ENCODE peak calls at places on chromosomes 4 and X, in five cellular contexts. One of them, this sample, is unnamed.

GRCh38 chr4:117137143-117137542 is 51.8 kb upstream of the TRAM1L1 start:
- DNase-seq in GM13977: no peak
- DNase-seq in SK-N-SH: no peak
- DNase-seq in GM10248: no peak
- DNase-seq in stomach: no peak
- DNase-seq in this sample: no peak

GRCh38 chr4:150415213-150415612 is 166.7 kb upstream of the MAB21L2 start:
- DNase-seq in stomach: no peak
- DNase-seq in GM10248: no peak
- DNase-seq in GM13977: no peak
- DNase-seq in SK-N-SH: no peak
- DNase-seq in this sample: no peak

GRCh38 chr4:87589531-87589930 is 18.8 kb upstream of the DSPP start:
- DNase-seq in GM10248: no peak
- DNase-seq in GM13977: no peak
- DNase-seq in SK-N-SH: no peak
- DNase-seq in stomach: no peak
- DNase-seq in this sample: no peak

GRCh38 chr4:100517864-100518341 is at the start of gene EMCN:
- DNase-seq in stomach: no peak
- DNase-seq in SK-N-SH: no peak
- DNase-seq in GM13977: no peak
- DNase-seq in GM10248: no peak
- DNase-seq in this sample: no peak

GRCh38 chr4:40334591-40335507 is at the start of gene CHRNA9:
- DNase-seq in GM10248: no peak
- DNase-seq in GM13977: no peak
- DNase-seq in SK-N-SH: no peak
- DNase-seq in stomach: no peak
- DNase-seq in this sample: no peak

GRCh38 chr4:54526560-54526959 is 131.2 kb upstream of the KIT start:
- DNase-seq in SK-N-SH: no peak
- DNase-seq in GM10248: no peak
- DNase-seq in GM13977: no peak
- DNase-seq in stomach: no peak
- DNase-seq in this sample: no peak

GRCh38 chrX:154991039-154991438 is 31.5 kb downstream of the F8 start:
- DNase-seq in GM13977: no peak
- DNase-seq in SK-N-SH: no peak
- DNase-seq in GM10248: peak
- DNase-seq in stomach: no peak
- DNase-seq in this sample: peak

GRCh38 chr4:4640692-4641091 is 98.8 kb upstream of the STX18 start:
- DNase-seq in GM13977: no peak
- DNase-seq in SK-N-SH: peak
- DNase-seq in GM10248: no peak
- DNase-seq in stomach: no peak
- DNase-seq in this sample: no peak

GRCh38 chr4:72312032-72312650 is 256.9 kb downstream of the ADAMTS3 start:
- DNase-seq in stomach: peak
- DNase-seq in SK-N-SH: no peak
- DNase-seq in GM10248: no peak
- DNase-seq in GM13977: no peak
- DNase-seq in this sample: no peak

DNA sequence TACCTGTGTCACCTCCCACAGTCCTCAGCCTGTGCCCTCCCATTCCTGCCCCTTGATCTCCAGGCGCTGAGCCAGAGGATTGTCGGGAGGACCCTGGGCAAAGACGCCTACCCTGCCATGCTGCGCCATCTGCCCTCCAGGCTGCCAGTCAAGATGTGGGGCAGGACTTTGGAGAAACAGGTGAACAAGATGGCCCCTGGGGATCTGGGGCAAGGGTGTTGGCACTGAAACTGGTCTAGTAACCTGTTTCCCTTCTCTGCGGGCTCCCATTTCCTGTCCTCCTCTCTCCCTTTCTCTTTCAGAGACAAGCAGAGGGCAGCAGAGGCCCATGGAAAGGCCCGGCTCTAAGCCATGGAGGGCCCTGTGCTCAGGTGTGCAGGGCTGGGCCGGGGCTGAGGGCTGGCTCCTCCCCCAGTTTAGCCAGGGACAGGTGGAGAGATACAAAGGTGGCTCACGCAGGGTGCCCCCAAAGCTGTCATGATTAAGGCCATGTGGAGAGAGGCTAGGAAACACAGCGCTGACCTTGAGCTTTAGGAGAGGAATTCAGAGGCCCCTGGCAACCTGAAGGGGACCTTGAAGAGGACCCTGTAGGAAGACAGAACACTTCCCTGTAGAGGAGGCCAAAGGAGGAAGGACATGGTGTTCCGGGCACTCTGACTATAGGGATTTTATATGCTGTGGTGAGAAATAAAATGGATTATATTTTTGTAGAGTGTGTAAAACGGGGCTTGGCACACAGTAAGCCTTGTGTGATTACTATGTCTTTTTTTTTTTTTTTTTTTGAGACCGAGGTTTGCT is at the start of gene GLOD5:
- DNase-seq in GM13977: no peak
- DNase-seq in SK-N-SH: peak
- DNase-seq in stomach: peak
- DNase-seq in GM10248: no peak
- DNase-seq in this sample: peak
- TF ChIP-seq CTCF in GM13977: peak
- TF ChIP-seq CTCF in SK-N-SH: peak
- TF ChIP-seq CTCF in stomach: no peak
- TF ChIP-seq CTCF in GM10248: no peak
- TF ChIP-seq CTCF in this sample: no peak

GRCh38 chr4:184825394-184826314 is at the start of gene ACSL1:
- DNase-seq in GM13977: peak
- DNase-seq in stomach: peak
- DNase-seq in SK-N-SH: peak
- DNase-seq in GM10248: peak
- DNase-seq in this sample: peak
- TF ChIP-seq CTCF in GM13977: no peak
- TF ChIP-seq CTCF in stomach: no peak
- TF ChIP-seq CTCF in SK-N-SH: no peak
- TF ChIP-seq CTCF in GM10248: peak
- TF ChIP-seq CTCF in this sample: no peak

DNA sequence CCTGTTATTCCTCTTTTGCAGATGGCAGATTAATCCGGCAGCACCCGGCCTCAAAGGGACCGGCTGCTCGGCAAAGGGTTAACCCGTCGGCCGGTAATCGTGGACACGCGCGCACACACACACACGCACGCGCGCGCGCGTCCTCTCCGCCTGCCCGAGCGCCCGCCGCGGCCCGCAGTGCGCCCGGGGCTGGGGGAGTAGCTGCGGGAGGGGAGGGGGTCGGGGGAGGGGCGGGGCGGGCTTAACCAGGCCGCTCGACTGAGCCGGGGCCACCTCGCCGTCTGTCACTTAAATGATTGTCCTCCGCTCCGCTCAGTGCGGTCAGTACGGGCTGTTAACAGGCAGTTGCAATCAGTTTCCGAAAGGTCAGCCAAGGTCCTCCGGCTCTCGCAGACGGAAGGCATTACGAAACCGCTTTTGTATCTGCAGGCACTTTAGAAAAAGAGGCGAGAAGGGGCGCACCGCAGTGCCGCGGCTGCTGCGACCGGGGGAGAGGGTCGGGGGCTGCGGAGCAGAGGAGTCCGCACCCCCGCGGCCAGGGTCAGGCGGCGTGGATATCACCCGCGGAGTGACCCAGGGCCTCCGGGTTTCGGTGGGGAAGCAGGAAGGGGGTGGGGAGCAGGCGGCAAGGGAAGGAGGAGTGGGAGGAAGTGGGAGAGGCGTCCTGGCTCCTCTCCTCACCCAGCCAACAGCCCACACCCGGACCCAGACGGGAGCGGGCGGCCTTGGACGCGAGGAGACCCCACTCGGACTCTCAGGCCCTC is 57.3 kb upstream of the BCOR start:
- DNase-seq in GM10248: peak
- DNase-seq in stomach: peak
- DNase-seq in SK-N-SH: peak
- DNase-seq in GM13977: peak
- DNase-seq in this sample: no peak
- TF ChIP-seq CTCF in GM10248: no peak
- TF ChIP-seq CTCF in stomach: no peak
- TF ChIP-seq CTCF in SK-N-SH: no peak
- TF ChIP-seq CTCF in GM13977: no peak
- TF ChIP-seq CTCF in this sample: no peak

GRCh38 chrX:124226129-124226528 is 106.3 kb upstream of the TEX13D start:
- DNase-seq in GM10248: no peak
- DNase-seq in stomach: no peak
- DNase-seq in SK-N-SH: no peak
- DNase-seq in GM13977: no peak
- DNase-seq in this sample: peak
- TF ChIP-seq CTCF in GM10248: no peak
- TF ChIP-seq CTCF in stomach: no peak
- TF ChIP-seq CTCF in SK-N-SH: no peak
- TF ChIP-seq CTCF in GM13977: no peak
- TF ChIP-seq CTCF in this sample: no peak

GRCh38 chr4:97990409-97990808 is 152.9 kb downstream of the STPG2 start:
- DNase-seq in GM13977: no peak
- DNase-seq in stomach: no peak
- DNase-seq in SK-N-SH: no peak
- DNase-seq in GM10248: no peak
- DNase-seq in this sample: no peak

GRCh38 chr4:97987019-97987648 is 156.1 kb downstream of the STPG2 start:
- DNase-seq in stomach: no peak
- DNase-seq in GM13977: peak
- DNase-seq in GM10248: peak
- DNase-seq in SK-N-SH: peak
- DNase-seq in this sample: no peak

GRCh38 chr4:97978791-97979488 is 164.3 kb downstream of the STPG2 start:
- DNase-seq in GM10248: no peak
- DNase-seq in stomach: no peak
- DNase-seq in SK-N-SH: no peak
- DNase-seq in GM13977: no peak
- DNase-seq in this sample: no peak

DNA sequence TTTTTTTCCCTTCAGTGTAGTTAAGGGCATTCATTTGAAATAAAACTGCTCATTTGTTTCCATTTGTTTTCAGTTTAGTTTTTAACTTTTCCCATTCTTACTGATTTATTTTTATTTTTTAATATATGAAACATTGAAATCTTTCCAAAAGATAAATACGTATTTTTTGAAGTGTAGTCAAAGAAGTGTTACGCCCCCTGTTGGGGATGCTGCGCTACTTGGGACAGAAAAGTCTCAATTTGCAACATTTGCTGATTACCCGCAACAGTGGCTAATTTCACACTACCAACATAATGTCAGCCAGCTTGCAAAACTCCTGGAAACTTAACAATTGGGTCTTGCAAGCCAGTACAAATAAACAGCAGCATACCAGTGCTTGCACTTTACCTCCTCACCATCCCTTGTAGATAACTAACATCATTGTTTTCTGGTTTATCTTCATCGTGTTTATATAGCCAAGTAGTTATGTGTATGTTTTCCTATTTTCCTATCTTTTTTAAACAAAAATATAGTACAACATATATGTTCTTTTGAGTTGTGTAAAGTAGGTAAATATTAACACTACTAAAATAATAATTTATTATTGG is 158.6 kb downstream of the STPG2 start:
- DNase-seq in SK-N-SH: no peak
- DNase-seq in GM13977: no peak
- DNase-seq in stomach: no peak
- DNase-seq in GM10248: no peak
- DNase-seq in this sample: peak
- TF ChIP-seq CTCF in SK-N-SH: peak
- TF ChIP-seq CTCF in GM13977: peak
- TF ChIP-seq CTCF in stomach: no peak
- TF ChIP-seq CTCF in GM10248: no peak
- TF ChIP-seq CTCF in this sample: peak

GRCh38 chr4:1597021-1597931 is 86.8 kb downstream of the FAM53A start:
- DNase-seq in stomach: no peak
- DNase-seq in GM10248: no peak
- DNase-seq in SK-N-SH: no peak
- DNase-seq in GM13977: no peak
- DNase-seq in this sample: no peak

GRCh38 chr4:1598206-1598605 is 85.9 kb downstream of the FAM53A start:
- DNase-seq in stomach: no peak
- DNase-seq in SK-N-SH: no peak
- DNase-seq in GM13977: no peak
- DNase-seq in GM10248: no peak
- DNase-seq in this sample: no peak

GRCh38 chr4:1595789-1596325 is 88.3 kb downstream of the FAM53A start:
- DNase-seq in stomach: no peak
- DNase-seq in SK-N-SH: no peak
- DNase-seq in GM10248: no peak
- DNase-seq in GM13977: no peak
- DNase-seq in this sample: no peak

GRCh38 chr4:1594871-1595788 is 89.0 kb downstream of the FAM53A start:
- DNase-seq in GM13977: no peak
- DNase-seq in stomach: no peak
- DNase-seq in SK-N-SH: no peak
- DNase-seq in GM10248: no peak
- DNase-seq in this sample: no peak

GRCh38 chr4:1596393-1596792 is 87.7 kb downstream of the FAM53A start:
- DNase-seq in GM13977: no peak
- DNase-seq in GM10248: no peak
- DNase-seq in SK-N-SH: no peak
- DNase-seq in stomach: no peak
- DNase-seq in this sample: no peak
- TF ChIP-seq CTCF in GM13977: no peak
- TF ChIP-seq CTCF in GM10248: no peak
- TF ChIP-seq CTCF in SK-N-SH: no peak
- TF ChIP-seq CTCF in stomach: no peak
- TF ChIP-seq CTCF in this sample: peak

DNA sequence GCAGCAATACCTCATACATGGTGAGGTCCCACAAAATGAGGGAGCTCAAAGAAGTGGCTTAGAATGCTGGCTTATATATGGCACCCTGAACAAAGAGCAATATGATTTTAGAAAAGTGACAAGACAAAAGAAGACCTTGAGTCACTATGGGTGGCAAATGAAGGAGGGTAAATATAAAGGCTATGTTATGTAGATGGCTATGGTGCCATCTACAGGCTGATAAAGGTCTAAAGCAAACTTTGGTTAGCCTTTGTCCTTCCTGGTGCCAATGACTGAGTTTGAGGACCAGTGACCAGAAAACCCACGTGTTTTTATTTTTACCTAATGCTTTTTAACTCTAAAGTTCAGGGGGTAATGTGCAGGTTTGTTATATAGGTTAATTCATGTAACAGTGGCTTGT is 151.8 kb downstream of the CCNG2 start:
- DNase-seq in SK-N-SH: peak
- DNase-seq in GM13977: peak
- DNase-seq in stomach: no peak
- DNase-seq in GM10248: peak
- DNase-seq in this sample: no peak
- TF ChIP-seq CTCF in SK-N-SH: peak
- TF ChIP-seq CTCF in GM13977: peak
- TF ChIP-seq CTCF in stomach: no peak
- TF ChIP-seq CTCF in GM10248: peak
- TF ChIP-seq CTCF in this sample: no peak

DNA sequence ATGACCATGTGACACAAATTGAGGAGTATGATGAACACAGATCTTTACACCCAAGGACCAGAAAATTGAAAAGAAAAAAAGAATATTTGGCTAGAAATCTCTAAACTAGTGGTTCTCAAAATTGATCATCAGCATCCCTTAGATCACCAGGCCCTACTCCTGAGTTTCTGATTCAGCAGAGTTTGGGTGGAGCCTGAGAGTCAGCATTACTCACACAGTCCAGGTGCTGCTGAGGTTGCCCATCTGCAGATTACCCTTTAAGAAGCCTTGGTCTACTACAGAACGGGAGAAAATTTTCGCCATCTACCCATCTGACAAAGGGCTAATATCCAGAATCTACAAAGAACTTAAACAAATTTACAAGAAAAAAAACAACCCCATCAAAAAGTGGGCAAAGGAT is 182.8 kb downstream of the MOSPD2 start:
- DNase-seq in stomach: no peak
- DNase-seq in SK-N-SH: no peak
- DNase-seq in GM13977: no peak
- DNase-seq in GM10248: no peak
- DNase-seq in this sample: no peak
- TF ChIP-seq CTCF in stomach: no peak
- TF ChIP-seq CTCF in SK-N-SH: no peak
- TF ChIP-seq CTCF in GM13977: no peak
- TF ChIP-seq CTCF in GM10248: no peak
- TF ChIP-seq CTCF in this sample: no peak